ENCODE peak calls at places on chromosomes 1 and 21, in seven cellular contexts. N, A, Z, H, Q, T and B are unnamed samples.

GRCh38 chr1:147808025-147808424 is 47.6 kb upstream of the GJA5 start:
- DNase-seq in N (no peak), Z (no peak), H (no peak), Q (no peak), A (no peak), T (no peak), B (no peak)

GRCh38 chr1:26190373-26190987 is at the start of gene CATSPER4:
- DNase-seq in H (no peak), Q (peak), N (peak), T (peak), Z (peak), A (no peak), B (no peak)

GRCh38 chr21:45763074-45763473 is 119.5 kb downstream of the PCBP3 start:
- DNase-seq in A (no peak), Z (no peak), N (no peak), H (no peak), T (no peak), Q (peak), B (no peak)

GRCh38 chr1:118661769-118662320 is 326.3 kb downstream of the TBX15 start:
- DNase-seq in N (no peak), Z (no peak), Q (no peak), A (no peak), H (no peak), T (no peak), B (no peak)

GRCh38 chr1:110492573-110492972 is 26.4 kb downstream of the KCNA10 start:
- DNase-seq in T (no peak), Z (no peak), H (no peak), Q (peak), A (no peak), N (no peak), B (no peak)

GRCh38 chr21:34552324-34553198 is 40.6 kb upstream of the KCNE1 start:
- DNase-seq in Q (no peak), A (no peak), Z (no peak), N (no peak), T (no peak), H (no peak), B (no peak)

GRCh38 chr1:206608108-206608698 is 4.1 kb downstream of the EIF2D start:
- DNase-seq in H (peak), Z (peak), Q (peak), A (peak), N (peak), T (no peak), B (peak)

GRCh38 chr21:36698160-36699025 is 522 bp upstream of the SIM2 start:
- DNase-seq in Z (peak), T (no peak), H (no peak), N (peak), Q (no peak), A (no peak), B (no peak)

GRCh38 chr1:44610527-44611148 is 63.6 kb downstream of the TMEM53 start:
- DNase-seq in N (no peak), Q (no peak), H (no peak), A (no peak), T (no peak), Z (no peak), B (no peak)

GRCh38 chr1:24743404-24744211 is 1.6 kb upstream of the CLIC4 start:
- DNase-seq in T (no peak), A (no peak), Z (no peak), Q (no peak), N (peak), H (no peak), B (no peak)

GRCh38 chr1:233714631-233715217 is 100.8 kb downstream of the KCNK1 start:
- DNase-seq in Z (peak), Q (no peak), H (no peak), T (no peak), N (no peak), A (no peak), B (peak)

GRCh38 chr1:170929835-170930554 is 5.3 kb upstream of the MROH9 start:
- DNase-seq in A (no peak), Q (peak), H (no peak), T (peak), Z (peak), N (peak), B (peak)

GRCh38 chr1:53579221-53580008 is 120.2 kb downstream of the DMRTB1 start:
- DNase-seq in H (no peak), Q (no peak), N (no peak), Z (no peak), A (no peak), T (no peak), B (no peak)

GRCh38 chr1:51607676-51608075 is 9.2 kb upstream of the OSBPL9 start:
- DNase-seq in T (no peak), N (peak), H (no peak), Q (no peak), A (no peak), Z (no peak), B (no peak)

GRCh38 chr1:19666139-19666465 is 1.4 kb downstream of the HTR6 start:
- DNase-seq in A (no peak), H (no peak), T (no peak), Q (no peak), Z (no peak), N (no peak), B (no peak)

GRCh38 chr1:192476802-192477298 is 98.7 kb upstream of the RGS1 start:
- DNase-seq in Q (peak), Z (no peak), N (no peak), T (no peak), A (no peak), H (no peak), B (peak)

GRCh38 chr1:58156124-58156468 is 390.4 kb downstream of the OMA1 start:
- DNase-seq in N (no peak), T (no peak), Q (no peak), A (no peak), H (no peak), Z (no peak), B (no peak)